ENCODE peak calls at places on chromosome 1, in four cellular contexts. D is GM12878, P is IMR-90, T is A549. S is an unnamed sample.

GRCh38 chr1:113846391-113847035 is 25.0 kb downstream of the PTPN22 start:
- DNase-seq in T (no peak), D (no peak), P (no peak), S (no peak)

GRCh38 chr1:3179471-3179870 is 110.5 kb downstream of the PRDM16 start:
- DNase-seq in D (no peak), P (no peak), T (no peak), S (no peak)

GRCh38 chr1:19735419-19736127 is 64.1 kb downstream of the TMCO4 start:
- DNase-seq in D (no peak), P (peak; percentile 98), T (no peak), S (no peak)

GRCh38 chr1:51313961-51314777 is 16.2 kb downstream of the TTC39A start:
- DNase-seq in T (peak; percentile 32), D (no peak), P (peak; percentile 87), S (no peak)

GRCh38 chr1:169508432-169509338 is 22.9 kb upstream of the SLC19A2 start:
- DNase-seq in T (no peak), P (no peak), D (no peak), S (peak; percentile 68)

GRCh38 chr1:6378096-6378746 is 15.3 kb downstream of the ACOT7 start:
- DNase-seq in P (no peak), D (no peak), T (no peak), S (peak; percentile 69)

GRCh38 chr1:209583408-209583807 is at the start of gene CAMK1G:
- DNase-seq in T (no peak), D (no peak), P (peak; percentile 80), S (no peak)

GRCh38 chr1:57881696-57882095 is 457.8 kb upstream of the DAB1 start:
- DNase-seq in D (no peak), T (no peak), P (no peak), S (no peak)

GRCh38 chr1:213989071-213989739 is 1.4 kb downstream of the PROX1 start:
- DNase-seq in T (no peak), P (no peak), D (no peak), S (no peak)

GRCh38 chr1:231420959-231421615 is 1.0 kb downstream of the EGLN1 start:
- DNase-seq in D (no peak), P (peak; percentile 48), T (no peak), S (peak; percentile 83)

GRCh38 chr1:199907361-199907760 is 120.1 kb upstream of the NR5A2 start:
- DNase-seq in P (no peak), T (no peak), D (no peak), S (no peak)

GRCh38 chr1:60073605-60074278 is at the start of gene C1orf87:
- DNase-seq in D (no peak), P (no peak), T (no peak), S (peak; percentile 21)

GRCh38 chr1:220879090-220879508 is at the start of gene HLX:
- DNase-seq in P (peak; percentile 92), T (peak; percentile 98), D (no peak), S (peak; percentile 96)

GRCh38 chr1:204114606-204115005 is 37.2 kb downstream of the ETNK2 start:
- DNase-seq in P (no peak), D (no peak), T (no peak), S (no peak)

GRCh38 chr1:35657851-35658250 is 16.5 kb upstream of the PSMB2 start:
- DNase-seq in P (no peak), T (no peak), D (no peak), S (no peak)

GRCh38 chr1:8284167-8284566 is 33.7 kb upstream of the SLC45A1 start:
- DNase-seq in P (peak; percentile 72), D (no peak), T (no peak), S (no peak)

GRCh38 chr1:8285103-8285502 is 32.8 kb upstream of the SLC45A1 start:
- DNase-seq in T (no peak), D (no peak), P (no peak), S (no peak)

GRCh38 chr1:8281843-8282509 is 35.9 kb upstream of the SLC45A1 start:
- DNase-seq in T (no peak), P (peak; percentile 16), D (no peak), S (no peak)

GRCh38 chr1:8283058-8283884 is 34.6 kb upstream of the SLC45A1 start:
- DNase-seq in D (peak; percentile 64), P (no peak), T (no peak), S (no peak)

DNA sequence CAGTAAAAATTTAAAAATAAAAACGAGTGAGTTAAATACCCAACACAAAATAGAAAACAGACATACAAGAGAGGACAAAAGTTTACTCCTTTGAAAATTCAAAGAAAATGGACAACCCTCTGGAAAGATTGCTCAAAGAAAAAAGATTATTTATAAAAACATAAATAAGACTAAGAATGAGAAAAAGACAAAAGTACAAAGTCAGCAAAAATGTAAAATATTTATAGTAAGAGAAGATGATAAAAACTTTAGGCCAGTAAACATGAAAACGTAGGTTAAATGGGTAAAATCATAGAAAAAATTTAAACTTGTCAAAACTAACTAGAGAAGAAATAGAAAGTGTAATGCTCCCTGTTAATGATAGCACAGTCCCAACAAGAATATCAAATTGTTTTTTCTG is 31.9 kb upstream of the SLC45A1 start:
- DNase-seq in P (no peak), D (no peak), T (no peak), S (no peak)
- TF ChIP-seq ELK1 in P (no peak), D (no peak), T (no peak), S (no peak)

DNA sequence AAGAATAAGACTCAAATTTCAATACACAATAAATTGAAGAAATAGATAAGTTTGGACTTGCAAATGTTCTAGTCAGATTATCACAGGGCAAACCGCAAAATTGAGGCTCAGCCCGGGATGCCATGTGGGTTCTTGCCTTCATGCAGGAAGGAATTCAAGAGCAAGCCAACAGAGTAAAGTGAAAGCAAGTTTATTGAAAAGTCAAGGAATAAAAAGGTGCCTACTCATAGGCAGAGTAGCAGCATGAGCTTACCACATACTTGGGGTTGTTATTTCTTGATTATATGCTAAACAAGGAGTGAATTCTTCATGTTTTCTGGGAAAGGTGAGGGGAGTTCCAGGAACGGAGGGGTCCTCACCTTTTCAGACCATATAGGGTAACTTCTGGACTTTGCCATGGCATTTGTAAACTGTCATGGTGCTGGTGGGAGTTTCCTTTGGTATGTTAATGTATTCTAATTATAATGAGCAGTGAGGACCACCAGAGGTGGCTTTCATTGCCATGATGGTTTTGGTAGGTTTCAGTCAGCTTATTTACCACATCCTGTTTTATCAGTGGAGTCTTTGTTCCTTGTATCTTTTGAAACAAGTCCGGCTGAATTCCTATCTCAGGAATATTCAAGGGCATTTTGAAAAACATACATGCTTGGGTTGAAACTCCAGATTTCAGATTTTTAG is 2.0 kb upstream of the OR2AK2 start:
- DNase-seq in D (no peak), P (no peak), T (no peak), S (no peak)
- TF ChIP-seq ELK1 in D (no peak), P (no peak), T (no peak), S (no peak)

GRCh38 chr1:192609110-192610079 is 26.6 kb upstream of the RGS13 start:
- DNase-seq in D (peak; percentile 96), P (no peak), T (no peak), S (no peak)
- TF ChIP-seq ELK1 in D (no peak), P (no peak), T (no peak), S (no peak)

GRCh38 chr1:1215881-1216605 is 2.1 kb upstream of the TNFRSF4 start:
- DNase-seq in P (no peak), D (no peak), T (no peak), S (no peak)

GRCh38 chr1:1213153-1213918 is 617 bp downstream of the TNFRSF4 start:
- DNase-seq in P (no peak), D (no peak), T (no peak), S (no peak)

GRCh38 chr1:1212780-1213152 is 1.2 kb downstream of the TNFRSF4 start:
- DNase-seq in D (no peak), P (peak; percentile 11), T (no peak), S (no peak)

GRCh38 chr1:1215266-1215676 is 1.3 kb upstream of the TNFRSF4 start:
- DNase-seq in D (no peak), T (no peak), P (peak; percentile 18), S (no peak)

DNA sequence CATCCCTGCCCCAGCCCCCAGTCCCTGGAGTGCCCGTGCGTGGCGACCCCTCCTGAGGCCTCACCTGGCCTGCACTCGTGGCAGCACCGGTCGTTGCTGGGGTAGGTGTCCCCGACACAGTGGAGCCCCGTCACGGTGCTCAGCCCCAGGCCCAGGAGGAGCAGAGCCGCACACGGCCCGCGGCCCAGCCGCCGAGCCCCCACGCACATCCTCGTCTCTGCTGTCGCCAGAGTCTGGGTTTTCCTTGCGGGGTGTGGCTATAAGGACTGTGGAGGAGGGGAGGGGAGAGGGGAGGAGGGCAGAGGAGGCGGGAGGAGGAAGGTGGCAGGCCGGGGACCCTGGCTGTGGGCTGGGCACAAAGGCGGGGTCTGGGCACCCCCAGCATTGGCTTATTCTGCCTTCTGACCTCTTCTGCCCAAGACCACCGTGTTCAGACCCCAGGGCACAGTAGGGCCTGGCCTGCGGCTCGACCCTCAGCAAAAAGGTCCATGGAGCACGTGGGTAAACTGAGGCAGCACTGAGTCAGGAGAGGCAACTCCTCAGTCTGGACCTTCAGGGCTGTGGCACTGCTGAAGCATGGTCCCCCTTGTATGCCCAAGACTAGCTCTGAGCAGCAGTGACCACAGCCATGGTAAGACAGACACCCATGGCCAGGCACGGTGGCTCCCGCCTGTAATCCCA is at the start of gene TNFRSF4:
- DNase-seq in P (no peak), T (no peak), D (no peak), S (no peak)
- TF ChIP-seq ELK1 in P (no peak), T (no peak), D (no peak), S (no peak)

GRCh38 chr1:164648211-164649080 is 89.5 kb downstream of the PBX1 start:
- DNase-seq in D (no peak), T (no peak), P (peak; percentile 31), S (no peak)
- TF ChIP-seq ELK1 in D (no peak), T (no peak), P (no peak), S (no peak)

S was measured in K562.